ENCODE peak calls at places on chromosome 13, in four cellular contexts. W, J, K and B are unnamed samples. For H3K36me3, the result is how much of the 10 kb centered on the place peaks cover.

GRCh38 chr13:112760931-112761330 is 71.1 kb downstream of the ATP11A start:
- DNase-seq in W (no peak), K (no peak), J (no peak), B (no peak)

GRCh38 chr13:37059848-37060192 is 332 bp upstream of the SUPT20H start:
- DNase-seq in K (no peak), W (no peak), J (no peak), B (no peak)

GRCh38 chr13:29977721-29978120 is 127.3 kb upstream of the UBL3 start:
- DNase-seq in J (no peak), K (no peak), W (peak), B (no peak)

GRCh38 chr13:99811067-99811715 is 160.4 kb downstream of the ZIC5 start:
- DNase-seq in K (no peak), J (no peak), W (no peak), B (no peak)

GRCh38 chr13:48875071-48875470 is 100.6 kb upstream of the FNDC3A start:
- DNase-seq in J (peak), W (no peak), K (no peak), B (no peak)

GRCh38 chr13:40120781-40121180 is 465.3 kb downstream of the COG6 start:
- DNase-seq in W (no peak), K (no peak), J (no peak), B (no peak)

GRCh38 chr13:20049558-20050473 is 91.3 kb downstream of the ZMYM2 start:
- DNase-seq in K (no peak), J (peak), W (no peak), B (peak)

GRCh38 chr13:112971288-112971643 is 2.3 kb downstream of the MCF2L start:
- DNase-seq in W (no peak), K (no peak), J (no peak), B (no peak)

GRCh38 chr13:20264271-20265018 is 32.3 kb upstream of the GJB6 start:
- DNase-seq in J (no peak), K (no peak), W (no peak), B (no peak)

GRCh38 chr13:35143123-35143522 is 201.1 kb downstream of the NBEA start:
- DNase-seq in W (no peak), K (peak), J (no peak), B (no peak)

GRCh38 chr13:27001705-27002104 is 169.9 kb downstream of the USP12 start:
- DNase-seq in J (no peak), W (no peak), K (no peak), B (no peak)
- H2AFZ ChIP-seq in J (no peak), W (peak), K (no peak), B (no peak)

GRCh38 chr13:110211046-110211445 is 95.9 kb downstream of the COL4A1 start:
- DNase-seq in K (no peak), J (no peak), W (no peak), B (no peak)
- H3K36me3 ChIP-seq in K (under half), J (under half), W (half or more), B (under half)

GRCh38 chr13:114140131-114140908 is 7.9 kb upstream of the RASA3 start:
- DNase-seq in W (no peak), J (no peak), K (no peak), B (no peak)
- H2AFZ ChIP-seq in W (no peak), J (no peak), K (peak), B (no peak)

GRCh38 chr13:79406597-79406908 is 498 bp upstream of the RBM26 start:
- DNase-seq in K (no peak), J (no peak), W (no peak), B (no peak)

GRCh38 chr13:79405831-79406596 is at the start of gene RBM26:
- DNase-seq in W (peak), J (peak), K (peak), B (peak)

GRCh38 chr13:79404361-79404760 is 1.7 kb downstream of the RBM26 start:
- DNase-seq in K (no peak), J (no peak), W (no peak), B (peak)

GRCh38 chr13:79405501-79405830 is 589 bp downstream of the RBM26 start:
- DNase-seq in J (peak), W (no peak), K (peak), B (peak)

DNA sequence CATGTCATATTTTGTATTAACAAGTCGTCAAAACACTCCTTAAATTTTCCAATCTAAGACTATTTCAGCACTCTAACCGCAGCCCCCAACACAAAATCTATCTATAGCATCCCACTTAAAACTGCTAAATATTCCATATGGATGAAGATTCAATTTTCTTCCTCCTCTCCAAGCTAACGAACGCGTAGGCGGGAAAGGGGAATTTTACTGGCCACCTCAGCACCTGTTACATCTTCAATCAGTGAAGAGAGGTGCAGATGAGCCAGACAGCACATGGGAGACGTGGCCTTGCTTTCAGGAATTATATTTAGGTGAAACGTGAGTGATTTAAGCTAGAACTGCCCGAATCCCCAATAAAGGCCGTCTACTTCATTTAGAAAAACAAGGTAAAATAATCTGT is 1.1 kb downstream of the RBM26 start:
- DNase-seq in W (no peak), K (peak), J (peak), B (peak)
- H3K36me3 ChIP-seq in W (under half), K (under half), J (under half), B (under half)

GRCh38 chr13:77697208-77698103 is at the start of gene SLAIN1:
- DNase-seq in K (no peak), J (peak), W (peak), B (peak)
- H2AFZ ChIP-seq in K (peak), J (peak), W (peak), B (peak)